ENCODE peak calls at places on chromosomes 2 and 18, in eight cellular contexts. Q is pancreas; U is left ventricle myocardium inferior; F is colonic mucosa; O is tibial nerve; R is effector memory CD4-positive, alpha-beta T cell; G is lower lobe of right lung; E is H9. C is an unnamed sample.

GRCh38 chr2:180307096-180307495 is 300.0 kb upstream of the CWC22 start:
- DNase-seq in Q (no peak), U (no peak), F (no peak), O (no peak), R (no peak), G (no peak), E (no peak), C (no peak)

GRCh38 chr2:223222397-223222796 is 170.4 kb downstream of the KCNE4 start:
- DNase-seq in Q (no peak), U (no peak), F (no peak), O (no peak), R (no peak), G (no peak), E (no peak), C (no peak)

GRCh38 chr18:55900380-55900779 is 312.4 kb upstream of the TCF4 start:
- DNase-seq in Q (no peak), U (no peak), F (no peak), O (no peak), R (no peak), G (no peak), E (no peak), C (no peak)

GRCh38 chr18:23735021-23735464 is 45.8 kb downstream of the LAMA3 start:
- DNase-seq in Q (no peak), U (no peak), F (peak), O (no peak), R (no peak), G (no peak), E (no peak), C (no peak)

GRCh38 chr2:236254021-236254420 is 10.2 kb downstream of the ASB18 start:
- DNase-seq in Q (no peak), U (no peak), F (no peak), O (no peak), R (no peak), G (no peak), E (no peak), C (no peak)

GRCh38 chr2:53826587-53827397 is 33.0 kb downstream of the GPR75 start:
- DNase-seq in Q (no peak), U (no peak), F (no peak), O (peak), R (no peak), G (no peak), E (no peak), C (no peak)

GRCh38 chr2:98936133-98936916 is at the start of gene CRACDL:
- DNase-seq in Q (peak), U (no peak), F (no peak), O (no peak), R (no peak), G (no peak), E (no peak), C (no peak)

GRCh38 chr2:52632543-52632942 is 1135.1 kb upstream of the CHAC2 start:
- DNase-seq in Q (no peak), U (no peak), F (no peak), O (no peak), R (no peak), G (no peak), E (peak), C (no peak)

GRCh38 chr2:23533014-23533730 is 148.2 kb downstream of the KLHL29 start:
- DNase-seq in Q (no peak), U (no peak), F (no peak), O (no peak), R (no peak), G (no peak), E (peak), C (no peak)

GRCh38 chr2:30549096-30549495 is 102.0 kb downstream of the LCLAT1 start:
- DNase-seq in Q (no peak), U (no peak), F (no peak), O (no peak), R (no peak), G (no peak), E (no peak), C (no peak)

GRCh38 chr2:73927344-73927743 is 664 bp downstream of the DGUOK start:
- DNase-seq in Q (no peak), U (no peak), F (no peak), O (no peak), R (no peak), G (no peak), E (no peak), C (no peak)

GRCh38 chr2:150876201-150877085 is 385.2 kb downstream of the RBM43 start:
- DNase-seq in Q (no peak), U (no peak), F (no peak), O (no peak), R (no peak), G (no peak), E (no peak), C (no peak)

GRCh38 chr2:183089192-183089851 is 10.8 kb downstream of the DUSP19 start:
- DNase-seq in Q (no peak), U (no peak), F (no peak), O (no peak), R (no peak), G (no peak), E (no peak), C (no peak)

GRCh38 chr2:173199303-173199702 is 123.7 kb downstream of the MAP3K20 start:
- DNase-seq in Q (no peak), U (no peak), F (no peak), O (no peak), R (no peak), G (no peak), E (no peak), C (no peak)

GRCh38 chr18:69838620-69839411 is 108.9 kb downstream of the CD226 start:
- DNase-seq in Q (no peak), U (no peak), F (no peak), O (no peak), R (no peak), G (no peak), E (peak), C (no peak)

GRCh38 chr2:126668254-126668653 is 12.3 kb downstream of the GYPC start:
- DNase-seq in Q (no peak), U (no peak), F (no peak), O (no peak), R (no peak), G (no peak), E (no peak), C (no peak)

GRCh38 chr2:28155071-28155470 is 237.6 kb upstream of the FOSL2 start:
- DNase-seq in Q (no peak), U (no peak), F (no peak), O (no peak), R (no peak), G (no peak), E (no peak), C (no peak)

GRCh38 chr2:15897431-15898098 is 42.8 kb upstream of the MYCN start:
- DNase-seq in Q (no peak), U (no peak), F (no peak), O (no peak), R (no peak), G (no peak), E (no peak), C (no peak)

GRCh38 chr18:34947711-34948125 is 93.5 kb upstream of the MAPRE2 start:
- DNase-seq in Q (no peak), U (no peak), F (no peak), O (no peak), R (no peak), G (no peak), E (no peak), C (no peak)

GRCh38 chr2:151669585-151670081 is 64.6 kb downstream of the NEB start:
- DNase-seq in Q (no peak), U (no peak), F (no peak), O (no peak), R (no peak), G (no peak), E (no peak), C (no peak)

GRCh38 chr2:119283873-119284331 is 60.3 kb downstream of the STEAP3 start:
- DNase-seq in Q (no peak), U (peak), F (no peak), O (peak), R (no peak), G (peak), E (no peak), C (peak)

GRCh38 chr2:220104871-220105351 is 477.5 kb downstream of the SLC4A3 start:
- DNase-seq in Q (no peak), U (peak), F (no peak), O (no peak), R (no peak), G (no peak), E (no peak), C (no peak)

GRCh38 chr2:132478669-132479068 is 62.1 kb downstream of the GPR39 start:
- DNase-seq in Q (no peak), U (no peak), F (no peak), O (no peak), R (no peak), G (no peak), E (no peak), C (no peak)

GRCh38 chr18:24924066-24924716 is 427.8 kb downstream of the ZNF521 start:
- DNase-seq in Q (no peak), U (no peak), F (no peak), O (no peak), R (no peak), G (no peak), E (peak), C (no peak)

DNA sequence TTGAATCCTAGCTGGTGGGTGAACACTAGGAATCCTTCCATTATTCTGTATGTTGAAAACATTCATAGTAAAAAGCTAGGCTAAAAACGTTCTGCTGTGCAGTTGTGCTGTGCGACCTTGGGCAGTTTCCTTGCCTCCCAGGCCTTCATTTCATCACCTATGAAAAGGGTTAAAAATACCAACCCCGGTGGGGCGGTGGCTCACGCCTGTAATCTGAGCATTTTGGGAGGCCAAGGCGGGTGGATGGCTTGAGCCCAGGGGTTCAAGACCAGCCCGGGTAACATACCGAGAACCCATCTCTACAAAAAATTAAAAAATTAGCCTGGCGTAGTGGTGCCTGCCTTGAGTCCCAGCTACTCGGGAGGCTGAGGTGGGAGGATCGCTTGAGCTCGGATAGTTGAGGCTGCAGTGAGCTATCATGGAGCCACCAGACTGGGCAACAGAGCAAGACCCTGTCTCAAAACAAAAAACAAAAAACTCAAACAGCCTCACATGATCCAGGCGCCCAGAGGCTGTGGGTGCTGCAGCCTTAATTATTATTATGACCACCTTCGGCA is 2.9 kb upstream of the RRM2 start:
- DNase-seq in Q (no peak), U (no peak), F (no peak), O (no peak), R (no peak), G (no peak), E (no peak), C (no peak)
- H3K27ac ChIP-seq in Q (peak), U (peak), F (peak), O (peak), R (no peak), G (peak), E (peak), C (no peak)

GRCh38 chr2:64233396-64233922 is 89.2 kb upstream of the PELI1 start:
- DNase-seq in Q (no peak), U (no peak), F (no peak), O (no peak), R (no peak), G (no peak), E (no peak), C (no peak)

GRCh38 chr2:64234150-64234549 is 89.9 kb upstream of the PELI1 start:
- DNase-seq in Q (no peak), U (no peak), F (no peak), O (no peak), R (no peak), G (no peak), E (no peak), C (no peak)

GRCh38 chr2:64237266-64237665 is 93.0 kb upstream of the PELI1 start:
- DNase-seq in Q (no peak), U (no peak), F (no peak), O (no peak), R (no peak), G (no peak), E (no peak), C (no peak)

GRCh38 chr2:64232266-64232665 is 88.0 kb upstream of the PELI1 start:
- DNase-seq in Q (no peak), U (no peak), F (no peak), O (no peak), R (no peak), G (no peak), E (no peak), C (no peak)

GRCh38 chr2:64234785-64235184 is 90.6 kb upstream of the PELI1 start:
- DNase-seq in Q (no peak), U (no peak), F (no peak), O (no peak), R (no peak), G (no peak), E (no peak), C (no peak)
- H3K27ac ChIP-seq in Q (no peak), U (peak), F (no peak), O (no peak), R (no peak), G (no peak), E (no peak), C (no peak)

DNA sequence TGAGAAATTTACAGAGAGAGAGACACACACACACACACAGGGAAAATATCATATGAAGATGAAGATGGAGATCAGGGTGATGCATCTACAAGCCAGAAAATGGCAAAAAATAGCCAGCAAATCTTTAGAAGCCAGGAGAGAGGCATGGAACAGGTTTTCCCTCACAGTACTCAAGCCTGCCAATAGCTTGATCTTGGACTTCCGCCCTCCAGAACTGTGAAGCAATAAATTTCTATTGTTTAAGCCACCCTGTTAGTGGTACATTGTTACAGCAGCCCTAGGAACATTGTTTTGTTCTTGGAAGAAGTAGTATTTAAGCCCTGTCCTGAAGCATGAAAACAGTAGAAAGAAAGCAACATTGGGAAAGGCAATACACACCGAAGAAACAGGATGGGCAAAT is 292.0 kb upstream of the LRP1B start:
- DNase-seq in Q (no peak), U (no peak), F (peak), O (no peak), R (no peak), G (no peak), E (no peak), C (no peak)
- H3K27ac ChIP-seq in Q (no peak), U (no peak), F (no peak), O (no peak), R (no peak), G (no peak), E (no peak), C (no peak)

GRCh38 chr2:44748-45341 is 1.5 kb downstream of the FAM110C start:
- DNase-seq in Q (peak), U (no peak), F (peak), O (no peak), R (no peak), G (peak), E (peak), C (no peak)
- H3K27ac ChIP-seq in Q (peak), U (no peak), F (peak), O (peak), R (no peak), G (peak), E (no peak), C (no peak)

GRCh38 chr2:80002112-80002511 is 302.4 kb downstream of the LRRTM1 start:
- DNase-seq in Q (no peak), U (no peak), F (no peak), O (no peak), R (no peak), G (no peak), E (no peak), C (no peak)

GRCh38 chr2:79996709-79997108 is 307.8 kb downstream of the LRRTM1 start:
- DNase-seq in Q (no peak), U (no peak), F (no peak), O (no peak), R (no peak), G (no peak), E (no peak), C (no peak)

GRCh38 chr2:80002761-80003160 is 301.8 kb downstream of the LRRTM1 start:
- DNase-seq in Q (no peak), U (no peak), F (no peak), O (no peak), R (no peak), G (no peak), E (no peak), C (no peak)

DNA sequence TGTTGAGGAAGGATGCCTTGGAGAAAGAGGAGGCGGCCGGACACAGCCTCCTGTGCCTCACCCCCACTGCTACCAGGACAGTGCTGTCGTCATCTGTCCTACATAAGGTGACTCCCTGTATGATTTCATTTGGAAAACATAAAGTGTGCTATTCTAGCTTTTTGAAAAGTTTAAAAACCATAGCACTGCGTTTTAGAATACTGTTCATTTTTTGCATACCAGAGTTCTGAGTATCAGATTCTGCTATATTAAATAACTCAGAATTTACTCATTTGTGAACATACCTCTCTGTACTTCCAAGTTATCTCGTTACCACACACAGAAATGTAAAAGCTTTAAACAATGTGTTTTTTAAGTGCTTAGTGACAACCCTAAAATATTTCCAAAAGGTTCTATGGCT is 302.8 kb downstream of the LRRTM1 start:
- DNase-seq in Q (no peak), U (no peak), F (no peak), O (no peak), R (no peak), G (no peak), E (no peak), C (no peak)
- H3K27ac ChIP-seq in Q (no peak), U (no peak), F (no peak), O (no peak), R (no peak), G (no peak), E (no peak), C (no peak)

DNA sequence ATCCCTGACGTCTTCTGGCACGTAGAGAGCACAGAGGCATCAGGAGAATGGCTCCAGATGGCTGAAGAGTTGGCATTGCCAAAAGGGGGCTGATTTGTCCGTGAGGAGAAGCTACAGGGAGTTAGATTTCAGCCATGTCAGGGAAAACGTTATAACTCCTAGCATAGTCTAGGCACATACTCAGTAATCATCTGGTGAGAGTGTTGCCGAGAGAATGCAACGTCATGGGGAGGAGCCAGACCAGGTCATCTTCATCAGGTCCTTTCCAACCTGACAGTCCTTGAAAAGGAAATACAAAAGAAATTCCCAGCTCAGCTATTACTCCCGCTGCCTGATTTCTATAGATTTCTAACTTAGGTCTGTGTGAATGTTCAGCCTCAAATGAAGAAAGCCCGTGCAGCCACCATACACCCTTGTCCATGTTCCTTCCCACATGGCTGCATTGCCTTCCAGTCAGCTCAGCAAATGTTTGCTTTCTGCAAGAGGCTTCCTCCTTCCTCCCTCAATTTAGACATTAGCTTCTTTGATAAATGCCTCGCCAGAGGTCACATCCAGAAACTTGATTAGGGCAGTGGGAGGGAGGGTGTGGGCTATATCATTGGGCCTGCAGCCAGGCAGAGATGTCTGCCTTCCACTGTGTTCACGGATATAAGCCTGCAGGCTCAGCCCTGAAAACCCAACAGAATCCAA is 93.0 kb downstream of the STPG4 start:
- DNase-seq in Q (no peak), U (no peak), F (no peak), O (no peak), R (no peak), G (no peak), E (no peak), C (no peak)
- H3K27ac ChIP-seq in Q (no peak), U (peak), F (no peak), O (peak), R (no peak), G (peak), E (no peak), C (peak)

DNA sequence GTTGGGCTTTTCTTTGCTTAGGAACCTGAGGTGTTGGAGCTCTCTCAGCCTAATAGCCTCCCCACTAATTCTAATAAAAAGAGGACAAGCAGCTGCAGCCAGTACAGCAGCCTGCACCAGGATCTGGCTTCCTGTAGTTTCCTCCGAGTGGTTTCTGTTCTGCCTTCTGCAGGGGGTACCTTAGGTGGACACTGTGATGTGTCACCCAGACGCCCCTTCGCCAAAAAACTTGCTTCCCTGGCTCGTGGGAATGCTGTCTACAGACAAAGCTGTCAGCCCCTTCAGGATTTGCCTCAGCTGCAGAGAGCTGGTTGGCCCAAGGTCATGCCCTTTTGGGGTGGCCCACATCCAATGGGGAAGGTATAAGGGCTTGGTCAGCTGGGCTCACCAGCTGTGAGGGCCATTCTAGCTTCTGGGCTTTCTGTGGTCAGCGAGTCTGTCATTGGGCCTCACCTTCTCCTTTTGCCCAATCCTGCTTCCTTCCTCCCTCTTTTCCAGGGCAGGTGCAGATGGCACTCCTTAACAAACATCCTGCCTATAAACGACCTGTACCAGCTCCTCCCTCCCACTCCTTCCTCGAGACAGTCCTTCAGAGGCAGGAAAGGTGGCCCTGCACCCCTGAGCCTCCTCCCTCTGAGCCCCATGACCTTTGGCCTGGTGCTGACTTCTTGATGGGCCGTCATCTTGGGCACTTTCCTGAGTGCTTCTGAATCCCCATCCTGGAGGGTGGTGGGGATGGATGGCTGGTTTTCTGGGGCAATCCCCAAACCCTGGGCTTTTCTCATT is 44.0 kb upstream of the ROCK2 start:
- DNase-seq in Q (no peak), U (no peak), F (peak), O (no peak), R (no peak), G (no peak), E (no peak), C (no peak)
- H3K27ac ChIP-seq in Q (peak), U (no peak), F (peak), O (peak), R (no peak), G (peak), E (no peak), C (no peak)